ENCODE peak calls at places on chromosomes 2 and 18, in four cellular contexts. S, X, K and R are unnamed samples.
A peak's percentile ranks its signal among the peaks of the same experiment; 100 is the strongest.

GRCh38 chr2:36489296-36489695 is 108.7 kb downstream of the FEZ2 start:
- DNase-seq in S (no peak), K (no peak), X (no peak), R (no peak)

GRCh38 chr18:36349552-36349951 is 52.0 kb downstream of the FHOD3 start:
- DNase-seq in S (no peak), K (no peak), X (no peak), R (no peak)

GRCh38 chr18:9516437-9517064 is 41.2 kb downstream of the RALBP1 start:
- DNase-seq in S (peak; percentile 14), K (no peak), X (no peak), R (peak; percentile 57)

GRCh38 chr2:101349893-101350662 is 37.2 kb downstream of the CREG2 start:
- DNase-seq in K (no peak), S (peak; percentile 50), X (no peak), R (no peak)

GRCh38 chr2:177758591-177759371 is 313.8 kb downstream of the PDE11A start:
- DNase-seq in K (peak; percentile 13), X (no peak), S (peak; percentile 16), R (peak; percentile 82)

GRCh38 chr18:9684901-9685738 is 23.0 kb upstream of the RAB31 start:
- DNase-seq in S (no peak), K (no peak), X (no peak), R (no peak)

GRCh38 chr2:130391872-130392670 is 36.2 kb downstream of the PTPN18 start:
- DNase-seq in S (peak; percentile 34), X (no peak), K (no peak), R (no peak)

GRCh38 chr2:26514045-26514444 is 36.1 kb upstream of the OTOF start:
- DNase-seq in S (no peak), K (no peak), X (no peak), R (no peak)

GRCh38 chr18:24026457-24026856 is 11.9 kb downstream of the TTC39C start:
- DNase-seq in S (no peak), K (no peak), X (no peak), R (no peak)

GRCh38 chr18:11981633-11982366 is 493 bp downstream of the IMPA2 start:
- DNase-seq in K (no peak), X (peak; percentile 35), S (peak; percentile 92), R (no peak)

GRCh38 chr2:73890301-73891092 is 2.3 kb upstream of the ACTG2 start:
- DNase-seq in S (peak; percentile 19), X (no peak), K (no peak), R (no peak)

GRCh38 chr2:165868211-165868610 is 74.2 kb upstream of the GALNT3 start:
- DNase-seq in K (no peak), S (no peak), X (no peak), R (no peak)

GRCh38 chr18:79553696-79554095 is 125.9 kb upstream of the CTDP1 start:
- DNase-seq in X (no peak), S (no peak), K (no peak), R (no peak)

GRCh38 chr2:41892486-41892885 is 155.3 kb upstream of the PKDCC start:
- DNase-seq in K (no peak), X (no peak), S (no peak), R (no peak)

GRCh38 chr2:69186614-69187013 is 173.6 kb downstream of the ANTXR1 start:
- DNase-seq in X (no peak), S (no peak), K (no peak), R (no peak)

GRCh38 chr18:27632706-27633105 is 447.6 kb upstream of the CHST9 start:
- DNase-seq in K (no peak), S (no peak), X (no peak), R (no peak)

GRCh38 chr18:45320724-45321123 is 294.6 kb upstream of the SLC14A2 start:
- DNase-seq in X (no peak), K (no peak), S (no peak), R (no peak)

GRCh38 chr2:20052872-20053281 is 1.4 kb upstream of the LAPTM4A start:
- DNase-seq in X (peak; percentile 81), K (no peak), S (no peak), R (peak; percentile 82)

GRCh38 chr2:121297217-121297830 is 12.3 kb upstream of the TFCP2L1 start:
- DNase-seq in K (no peak), S (peak; percentile 41), X (peak; percentile 73), R (peak; percentile 41)

DNA sequence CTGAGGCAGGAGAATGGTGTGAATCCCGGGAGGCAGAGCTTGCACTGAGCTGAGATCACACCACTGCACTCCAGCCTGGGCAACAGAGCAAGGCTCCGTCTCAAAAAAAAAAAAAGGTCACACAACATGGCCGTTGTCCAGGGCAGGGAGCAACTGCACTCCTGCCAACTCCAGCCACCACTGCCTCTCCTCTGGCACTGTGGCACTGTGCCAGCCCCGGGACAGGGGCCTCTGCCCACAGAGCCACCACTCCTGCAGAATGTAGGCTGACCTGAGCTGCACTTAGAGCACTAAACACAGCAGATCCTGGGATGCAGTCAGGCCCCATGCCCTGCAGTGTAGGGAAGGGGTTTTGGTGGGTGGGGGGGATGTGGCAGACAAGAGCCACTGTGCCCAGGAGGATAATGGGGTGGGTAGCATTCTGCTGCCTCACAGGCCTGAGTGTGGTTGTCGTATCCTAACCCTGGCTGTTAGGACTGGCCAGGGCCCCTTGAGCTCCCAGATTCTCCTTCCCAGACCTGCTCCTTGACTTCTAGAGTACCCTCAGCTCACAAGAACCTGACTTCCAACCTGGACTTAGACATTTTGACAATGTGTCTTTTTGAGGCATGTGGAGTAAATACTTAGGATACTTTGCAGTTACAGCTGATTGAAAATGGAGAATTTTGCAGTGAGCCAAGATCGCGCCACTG is 69.4 kb upstream of the SH3RF3 start:
- DNase-seq in X (no peak), S (no peak), K (no peak), R (no peak)
- TF ChIP-seq PHF8 in X (no peak), S (no peak), K (no peak), R (no peak)

GRCh38 chr2:181628590-181629585 is 28.0 kb downstream of the CERKL start:
- DNase-seq in X (no peak), S (no peak), K (no peak), R (no peak)
- TF ChIP-seq PHF8 in X (no peak), S (no peak), K (no peak), R (no peak)

GRCh38 chr2:207782238-207783030 is 12.7 kb upstream of the FZD5 start:
- DNase-seq in X (no peak), K (no peak), S (peak; percentile 92), R (no peak)
- TF ChIP-seq PHF8 in X (no peak), K (no peak), S (no peak), R (no peak)

GRCh38 chr2:208556954-208557601 is 150.5 kb downstream of the PTH2R start:
- DNase-seq in X (no peak), S (no peak), K (no peak), R (peak; percentile 23)
- TF ChIP-seq PHF8 in X (no peak), S (no peak), K (no peak), R (no peak)

GRCh38 chr2:11160731-11161455 is 5.6 kb downstream of the SLC66A3 start:
- DNase-seq in S (no peak), K (no peak), X (no peak), R (no peak)
- TF ChIP-seq PHF8 in S (no peak), K (no peak), X (no peak), R (no peak)